ENCODE peak calls at places on chromosomes 16 and 17, in six cellular contexts. Q is WTC11; E is HL-60; S is activated T-helper 2 cell treated with anti-CD3 and anti-CD28 coated beads, Interferon-gamma antibody, Interleukin-2, Interleukin-4, amounts not matched to agents 10 μg/mL and 5 μg/mL and 100 μg/mL, durations not matched to agents 14 hours and 24 hours and 36 hours; G is hypothalamus; H is stimulated activated CD8-positive, alpha-beta memory T cell treated with anti-CD3 and anti-CD28 coated beads, Interleukin-2, amount 100 ng/mL, for 1 hour. X is an unnamed sample.

GRCh38 chr16:168424-168823 is 2.6 kb downstream of the HBM start:
- DNase-seq in S (no peak), H (no peak), Q (no peak), G (no peak), E (no peak), X (no peak)

GRCh38 chr17:75785016-75785769 is 587 bp downstream of the UNK start:
- DNase-seq in Q (peak; percentile 87), H (no peak), E (peak; percentile 92), G (peak; percentile 98), S (peak; percentile 90), X (peak; percentile 99)

GRCh38 chr17:64176556-64176955 is 46.6 kb upstream of the ERN1 start:
- DNase-seq in H (no peak), G (no peak), E (no peak), Q (no peak), S (no peak), X (no peak)

GRCh38 chr17:68573338-68573737 is 27.8 kb downstream of the FAM20A start:
- DNase-seq in Q (no peak), S (no peak), H (no peak), E (no peak), G (no peak), X (no peak)

GRCh38 chr17:79840204-79840988 is 1.2 kb upstream of the CBX4 start:
- DNase-seq in E (no peak), H (no peak), S (no peak), G (peak; percentile 31), Q (peak; percentile 63), X (peak; percentile 20)

GRCh38 chr16:17885659-17886200 is 415.0 kb upstream of the XYLT1 start:
- DNase-seq in E (no peak), H (no peak), S (no peak), G (no peak), Q (peak; percentile 12), X (no peak)

GRCh38 chr16:149024-149675 is 3.3 kb upstream of the HBZ start:
- DNase-seq in G (no peak), E (no peak), S (no peak), Q (no peak), H (no peak), X (no peak)

GRCh38 chr16:49625311-49626035 is 230.4 kb downstream of the ZNF423 start:
- DNase-seq in H (no peak), E (no peak), S (no peak), G (no peak), Q (no peak), X (no peak)

GRCh38 chr16:78926723-78927200 is 673.8 kb downstream of the MAF start:
- DNase-seq in S (no peak), Q (no peak), G (no peak), E (no peak), H (no peak), X (no peak)

GRCh38 chr16:50834701-50835100 is 92.8 kb downstream of the CYLD start:
- DNase-seq in E (no peak), S (no peak), G (no peak), Q (no peak), H (no peak), X (no peak)

GRCh38 chr16:68762996-68763756 is 26.1 kb downstream of the CDH1 start:
- DNase-seq in Q (peak; percentile 54), G (no peak), E (no peak), H (no peak), S (no peak), X (no peak)

GRCh38 chr16:67779256-67780014 is 26.9 kb downstream of the RANBP10 start:
- DNase-seq in S (no peak), G (no peak), E (no peak), H (no peak), Q (no peak), X (no peak)

GRCh38 chr16:13436641-13437423 is 483.1 kb upstream of the ERCC4 start:
- DNase-seq in Q (no peak), H (no peak), G (no peak), E (no peak), S (no peak), X (no peak)

GRCh38 chr16:4371481-4372314 is at the start of gene VASN:
- DNase-seq in S (peak; percentile 48), Q (peak; percentile 83), H (peak; percentile 61), E (no peak), G (peak; percentile 47), X (peak; percentile 61)

GRCh38 chr17:42866631-42867575 is 15.9 kb downstream of the AOC3 start:
- DNase-seq in G (no peak), Q (no peak), S (no peak), E (no peak), H (no peak), X (no peak)

GRCh38 chr16:57576429-57576870 is 34.0 kb downstream of the ADGRG5 start:
- DNase-seq in E (peak; percentile 71), Q (peak; percentile 89), H (peak; percentile 69), G (peak; percentile 58), S (peak; percentile 69), X (peak; percentile 49)

GRCh38 chr17:56176101-56176500 is 22.8 kb downstream of the ANKFN1 start:
- DNase-seq in E (no peak), G (no peak), Q (no peak), S (no peak), H (no peak), X (no peak)

GRCh38 chr17:2398655-2399571 is 1.9 kb downstream of the MNT start:
- DNase-seq in H (peak; percentile 24), E (peak; percentile 40), Q (peak; percentile 58), G (no peak), S (peak; percentile 46), X (peak; percentile 24)

GRCh38 chr17:63249256-63250006 is 196.7 kb downstream of the CYB561 start:
- DNase-seq in S (no peak), Q (no peak), G (no peak), E (no peak), H (no peak), X (no peak)

GRCh38 chr16:72847187-72848044 is 200.5 kb downstream of the ZFHX3 start:
- DNase-seq in S (no peak), E (peak; percentile 57), H (no peak), G (no peak), Q (peak; percentile 55), X (no peak)

GRCh38 chr17:46178550-46179198 is 14.6 kb downstream of the KANSL1 start:
- DNase-seq in E (peak; percentile 52), S (no peak), G (no peak), Q (no peak), H (no peak), X (no peak)

GRCh38 chr16:87375426-87376135 is 8.0 kb downstream of the FBXO31 start:
- DNase-seq in H (no peak), S (no peak), G (no peak), E (no peak), Q (no peak), X (no peak)

GRCh38 chr17:27892866-27893769 is at the start of gene LYRM9:
- DNase-seq in S (peak; percentile 89), E (peak; percentile 81), G (peak; percentile 96), Q (peak; percentile 95), H (peak; percentile 88), X (peak; percentile 89)

GRCh38 chr17:59786536-59787319 is 79.3 kb downstream of the VMP1 start:
- DNase-seq in Q (no peak), H (peak; percentile 49), G (no peak), E (peak; percentile 97), S (peak; percentile 85), X (peak; percentile 18)

GRCh38 chr16:15749371-15749770 is 99.3 kb downstream of the NDE1 start:
- DNase-seq in E (no peak), S (no peak), Q (no peak), H (no peak), G (no peak), X (no peak)

GRCh38 chr16:4495766-4496165 is 19.6 kb downstream of the HMOX2 start:
- DNase-seq in G (no peak), H (no peak), S (no peak), Q (no peak), E (no peak), X (no peak)

GRCh38 chr16:50152386-50152806 is 710 bp upstream of the TENT4B start:
- DNase-seq in H (peak; percentile 35), S (peak; percentile 74), E (peak; percentile 51), Q (no peak), G (peak; percentile 33), X (peak; percentile 48)

GRCh38 chr16:10168258-10168657 is 14.0 kb downstream of the GRIN2A start:
- DNase-seq in Q (no peak), S (no peak), E (no peak), H (no peak), G (no peak), X (no peak)

GRCh38 chr17:82065638-82066303 is at the start of gene DUS1L:
- DNase-seq in S (peak; percentile 69), Q (peak; percentile 60), G (peak; percentile 63), E (peak; percentile 50), H (peak; percentile 55), X (peak; percentile 37)

GRCh38 chr17:62765351-62765750 is 42.8 kb downstream of the MARCHF10 start:
- DNase-seq in Q (no peak), H (no peak), G (no peak), E (no peak), S (no peak), X (no peak)

GRCh38 chr17:70137451-70138230 is 31.7 kb upstream of the KCNJ2 start:
- DNase-seq in S (peak; percentile 41), Q (no peak), H (no peak), E (no peak), G (no peak), X (no peak)

GRCh38 chr17:62755139-62755851 is 52.8 kb downstream of the MARCHF10 start:
- DNase-seq in G (no peak), S (no peak), Q (no peak), H (no peak), E (no peak), X (no peak)

GRCh38 chr17:37507108-37507507 is 17.4 kb downstream of the DUSP14 start:
- DNase-seq in H (no peak), S (no peak), Q (no peak), G (no peak), E (no peak), X (no peak)

GRCh38 chr17:55190748-55191147 is 74.0 kb upstream of the HLF start:
- DNase-seq in H (no peak), G (no peak), E (no peak), S (no peak), Q (no peak), X (no peak)

GRCh38 chr16:4414187-4414909 is 2.0 kb downstream of the CORO7 start:
- DNase-seq in S (peak; percentile 84), Q (no peak), E (no peak), G (no peak), H (peak; percentile 52), X (no peak)

GRCh38 chr17:68314916-68315535 is 23.7 kb downstream of the ARSG start:
- DNase-seq in H (no peak), Q (no peak), S (no peak), G (no peak), E (peak; percentile 83), X (no peak)

X was measured in activated naive CD4-positive, alpha-beta T cell.